ENCODE peak calls at places on chromosomes 3 and 15, in ten cellular contexts. One of them, this sample, is unnamed.
A peak's percentile ranks its signal among the peaks of the same experiment; 100 is the strongest.

GRCh38 chr15:63985221-63986184 is 60.8 kb downstream of the DAPK2 start:
- DNase-seq in transverse colon: no peak
- DNase-seq in sigmoid colon: peak; percentile 88
- DNase-seq in HepG2: no peak
- DNase-seq in A549: no peak
- DNase-seq in H1: no peak
- DNase-seq in stomach: peak; percentile 57
- DNase-seq in esophagus muscularis mucosa: no peak
- DNase-seq in ovary: peak; percentile 51
- DNase-seq in K562: no peak
- DNase-seq in this sample: no peak

GRCh38 chr3:87855626-87856025 is 203.2 kb downstream of the CGGBP1 start:
- DNase-seq in esophagus muscularis mucosa: no peak
- DNase-seq in H1: no peak
- DNase-seq in sigmoid colon: no peak
- DNase-seq in ovary: no peak
- DNase-seq in transverse colon: no peak
- DNase-seq in K562: peak; percentile 12
- DNase-seq in HepG2: no peak
- DNase-seq in stomach: no peak
- DNase-seq in A549: peak; percentile 25
- DNase-seq in this sample: no peak

GRCh38 chr3:50203113-50203852 is 1.8 kb upstream of the SLC38A3 start:
- DNase-seq in ovary: no peak
- DNase-seq in esophagus muscularis mucosa: no peak
- DNase-seq in stomach: no peak
- DNase-seq in HepG2: peak; percentile 70
- DNase-seq in sigmoid colon: no peak
- DNase-seq in H1: no peak
- DNase-seq in A549: no peak
- DNase-seq in K562: no peak
- DNase-seq in transverse colon: no peak
- DNase-seq in this sample: no peak

GRCh38 chr15:68298882-68299381 is 21.4 kb downstream of the FEM1B start:
- DNase-seq in sigmoid colon: no peak
- DNase-seq in esophagus muscularis mucosa: no peak
- DNase-seq in transverse colon: no peak
- DNase-seq in ovary: peak; percentile 21
- DNase-seq in H1: no peak
- DNase-seq in K562: no peak
- DNase-seq in HepG2: no peak
- DNase-seq in A549: no peak
- DNase-seq in stomach: no peak
- DNase-seq in this sample: no peak

GRCh38 chr15:74777769-74778598 is 3.9 kb upstream of the CSK start:
- DNase-seq in A549: no peak
- DNase-seq in esophagus muscularis mucosa: no peak
- DNase-seq in K562: no peak
- DNase-seq in stomach: no peak
- DNase-seq in ovary: no peak
- DNase-seq in transverse colon: no peak
- DNase-seq in HepG2: no peak
- DNase-seq in H1: no peak
- DNase-seq in sigmoid colon: no peak
- DNase-seq in this sample: no peak

GRCh38 chr3:143070977-143071551 is 48.5 kb upstream of the CHST2 start:
- DNase-seq in stomach: no peak
- DNase-seq in K562: no peak
- DNase-seq in sigmoid colon: no peak
- DNase-seq in ovary: no peak
- DNase-seq in A549: no peak
- DNase-seq in transverse colon: no peak
- DNase-seq in esophagus muscularis mucosa: no peak
- DNase-seq in H1: no peak
- DNase-seq in HepG2: peak; percentile 24
- DNase-seq in this sample: no peak

GRCh38 chr3:172675371-172676193 is 35.3 kb downstream of the NCEH1 start:
- DNase-seq in K562: peak; percentile 65
- DNase-seq in stomach: no peak
- DNase-seq in transverse colon: no peak
- DNase-seq in ovary: no peak
- DNase-seq in HepG2: peak; percentile 53
- DNase-seq in sigmoid colon: no peak
- DNase-seq in A549: no peak
- DNase-seq in esophagus muscularis mucosa: no peak
- DNase-seq in H1: no peak
- DNase-seq in this sample: no peak

GRCh38 chr3:52253314-52254260 is 8.0 kb downstream of the PPM1M start:
- DNase-seq in HepG2: no peak
- DNase-seq in stomach: peak; percentile 48
- DNase-seq in K562: no peak
- DNase-seq in H1: no peak
- DNase-seq in ovary: no peak
- DNase-seq in esophagus muscularis mucosa: no peak
- DNase-seq in transverse colon: peak; percentile 68
- DNase-seq in sigmoid colon: no peak
- DNase-seq in A549: no peak
- DNase-seq in this sample: no peak

GRCh38 chr15:79170256-79170664 is 79.7 kb upstream of the RASGRF1 start:
- DNase-seq in HepG2: no peak
- DNase-seq in esophagus muscularis mucosa: no peak
- DNase-seq in stomach: no peak
- DNase-seq in sigmoid colon: no peak
- DNase-seq in H1: no peak
- DNase-seq in A549: peak; percentile 51
- DNase-seq in ovary: no peak
- DNase-seq in transverse colon: no peak
- DNase-seq in K562: peak; percentile 26
- DNase-seq in this sample: no peak

GRCh38 chr3:65597952-65598413 is 440.7 kb downstream of the MAGI1 start:
- DNase-seq in ovary: no peak
- DNase-seq in esophagus muscularis mucosa: no peak
- DNase-seq in stomach: no peak
- DNase-seq in H1: peak; percentile 62
- DNase-seq in A549: no peak
- DNase-seq in HepG2: no peak
- DNase-seq in transverse colon: no peak
- DNase-seq in K562: peak; percentile 56
- DNase-seq in sigmoid colon: no peak
- DNase-seq in this sample: no peak

GRCh38 chr3:192916455-192917257 is 1.0 kb downstream of the MB21D2 start:
- DNase-seq in A549: peak; percentile 35
- DNase-seq in HepG2: peak; percentile 24
- DNase-seq in K562: no peak
- DNase-seq in H1: peak; percentile 74
- DNase-seq in sigmoid colon: peak; percentile 87
- DNase-seq in ovary: peak; percentile 61
- DNase-seq in transverse colon: peak; percentile 60
- DNase-seq in esophagus muscularis mucosa: peak; percentile 92
- DNase-seq in stomach: peak; percentile 63
- DNase-seq in this sample: peak; percentile 38
- TF ChIP-seq EP300 in A549: no peak
- TF ChIP-seq EP300 in HepG2: no peak
- TF ChIP-seq EP300 in K562: no peak
- TF ChIP-seq EP300 in H1: peak; percentile 33
- TF ChIP-seq EP300 in sigmoid colon: no peak
- TF ChIP-seq EP300 in ovary: no peak
- TF ChIP-seq EP300 in transverse colon: no peak
- TF ChIP-seq EP300 in esophagus muscularis mucosa: no peak
- TF ChIP-seq EP300 in stomach: no peak
- TF ChIP-seq EP300 in this sample: no peak

GRCh38 chr15:40133544-40133943 is 24.9 kb upstream of the BMF start:
- DNase-seq in sigmoid colon: no peak
- DNase-seq in stomach: no peak
- DNase-seq in K562: no peak
- DNase-seq in esophagus muscularis mucosa: no peak
- DNase-seq in H1: no peak
- DNase-seq in transverse colon: no peak
- DNase-seq in ovary: no peak
- DNase-seq in HepG2: no peak
- DNase-seq in A549: no peak
- DNase-seq in this sample: no peak

GRCh38 chr15:40128746-40129660 is 20.3 kb upstream of the BMF start:
- DNase-seq in ovary: no peak
- DNase-seq in A549: no peak
- DNase-seq in H1: no peak
- DNase-seq in transverse colon: no peak
- DNase-seq in HepG2: no peak
- DNase-seq in stomach: no peak
- DNase-seq in esophagus muscularis mucosa: no peak
- DNase-seq in K562: no peak
- DNase-seq in sigmoid colon: no peak
- DNase-seq in this sample: no peak

GRCh38 chr15:40130799-40131502 is 22.3 kb upstream of the BMF start:
- DNase-seq in K562: no peak
- DNase-seq in sigmoid colon: no peak
- DNase-seq in transverse colon: no peak
- DNase-seq in ovary: no peak
- DNase-seq in stomach: no peak
- DNase-seq in HepG2: no peak
- DNase-seq in H1: no peak
- DNase-seq in esophagus muscularis mucosa: no peak
- DNase-seq in A549: no peak
- DNase-seq in this sample: no peak

GRCh38 chr15:40125950-40126349 is 17.3 kb upstream of the BMF start:
- DNase-seq in ovary: no peak
- DNase-seq in A549: no peak
- DNase-seq in H1: no peak
- DNase-seq in HepG2: no peak
- DNase-seq in transverse colon: no peak
- DNase-seq in stomach: no peak
- DNase-seq in sigmoid colon: no peak
- DNase-seq in esophagus muscularis mucosa: no peak
- DNase-seq in K562: no peak
- DNase-seq in this sample: no peak

GRCh38 chr15:40130118-40130517 is 21.4 kb upstream of the BMF start:
- DNase-seq in sigmoid colon: no peak
- DNase-seq in ovary: no peak
- DNase-seq in transverse colon: no peak
- DNase-seq in stomach: no peak
- DNase-seq in H1: no peak
- DNase-seq in esophagus muscularis mucosa: no peak
- DNase-seq in K562: no peak
- DNase-seq in HepG2: no peak
- DNase-seq in A549: no peak
- DNase-seq in this sample: no peak
- TF ChIP-seq POLR2A in sigmoid colon: no peak
- TF ChIP-seq POLR2A in ovary: no peak
- TF ChIP-seq POLR2A in transverse colon: no peak
- TF ChIP-seq POLR2A in stomach: no peak
- TF ChIP-seq POLR2A in H1: no peak
- TF ChIP-seq POLR2A in esophagus muscularis mucosa: no peak
- TF ChIP-seq POLR2A in K562: no peak
- TF ChIP-seq POLR2A in HepG2: no peak
- TF ChIP-seq POLR2A in A549: no peak
- TF ChIP-seq POLR2A in this sample: no peak

GRCh38 chr15:81285461-81285860 is 38.5 kb downstream of the STARD5 start:
- DNase-seq in transverse colon: peak; percentile 2
- DNase-seq in A549: no peak
- DNase-seq in sigmoid colon: no peak
- DNase-seq in stomach: no peak
- DNase-seq in esophagus muscularis mucosa: no peak
- DNase-seq in H1: no peak
- DNase-seq in HepG2: no peak
- DNase-seq in ovary: no peak
- DNase-seq in K562: no peak
- DNase-seq in this sample: no peak

GRCh38 chr15:81284256-81285031 is 39.5 kb downstream of the STARD5 start:
- DNase-seq in ovary: no peak
- DNase-seq in transverse colon: peak; percentile 5
- DNase-seq in esophagus muscularis mucosa: no peak
- DNase-seq in K562: no peak
- DNase-seq in H1: no peak
- DNase-seq in sigmoid colon: no peak
- DNase-seq in stomach: no peak
- DNase-seq in HepG2: no peak
- DNase-seq in A549: no peak
- DNase-seq in this sample: no peak

GRCh38 chr15:81289910-81290309 is 34.0 kb downstream of the STARD5 start:
- DNase-seq in sigmoid colon: no peak
- DNase-seq in ovary: no peak
- DNase-seq in transverse colon: no peak
- DNase-seq in stomach: no peak
- DNase-seq in K562: no peak
- DNase-seq in A549: no peak
- DNase-seq in esophagus muscularis mucosa: no peak
- DNase-seq in HepG2: no peak
- DNase-seq in H1: no peak
- DNase-seq in this sample: no peak

GRCh38 chr15:81288616-81289015 is 35.3 kb downstream of the STARD5 start:
- DNase-seq in transverse colon: no peak
- DNase-seq in esophagus muscularis mucosa: no peak
- DNase-seq in HepG2: no peak
- DNase-seq in ovary: no peak
- DNase-seq in A549: no peak
- DNase-seq in stomach: no peak
- DNase-seq in H1: no peak
- DNase-seq in K562: no peak
- DNase-seq in sigmoid colon: no peak
- DNase-seq in this sample: no peak

DNA sequence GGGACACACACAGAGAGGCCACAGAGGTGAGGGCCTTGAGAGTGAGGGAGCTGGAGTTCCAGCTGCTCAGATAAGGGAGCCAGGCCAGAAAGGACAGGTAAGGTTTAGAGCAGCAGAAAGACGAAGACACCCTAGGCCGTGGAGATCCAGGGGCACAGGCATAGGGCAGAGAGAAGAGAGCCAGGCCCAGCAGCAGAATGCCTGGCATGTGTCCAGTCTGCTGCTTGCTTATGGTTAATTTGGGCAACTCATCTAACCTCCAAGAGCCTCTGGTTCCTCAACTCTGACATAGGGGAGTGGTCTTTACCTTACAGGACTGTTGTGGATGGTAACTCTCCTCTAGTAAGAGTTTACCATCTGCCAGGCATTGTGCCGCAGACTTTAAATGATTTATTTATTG is 35.9 kb downstream of the STARD5 start:
- DNase-seq in sigmoid colon: no peak
- DNase-seq in A549: no peak
- DNase-seq in K562: no peak
- DNase-seq in ovary: no peak
- DNase-seq in esophagus muscularis mucosa: no peak
- DNase-seq in H1: no peak
- DNase-seq in stomach: no peak
- DNase-seq in transverse colon: peak; percentile 3
- DNase-seq in HepG2: no peak
- DNase-seq in this sample: no peak
- H3K4me1 ChIP-seq in sigmoid colon: no peaks in the 10 kb centered on the region
- H3K4me1 ChIP-seq in A549: no peaks in the 10 kb centered on the region
- H3K4me1 ChIP-seq in K562: no peaks in the 10 kb centered on the region
- H3K4me1 ChIP-seq in ovary: no peaks in the 10 kb centered on the region
- H3K4me1 ChIP-seq in esophagus muscularis mucosa: no peaks in the 10 kb centered on the region
- H3K4me1 ChIP-seq in H1: no peaks in the 10 kb centered on the region
- H3K4me1 ChIP-seq in stomach: no peaks in the 10 kb centered on the region
- H3K4me1 ChIP-seq in transverse colon: no peaks in the 10 kb centered on the region
- H3K4me1 ChIP-seq in HepG2: no peaks in the 10 kb centered on the region
- H3K4me1 ChIP-seq in this sample: no peaks in the 10 kb centered on the region

DNA sequence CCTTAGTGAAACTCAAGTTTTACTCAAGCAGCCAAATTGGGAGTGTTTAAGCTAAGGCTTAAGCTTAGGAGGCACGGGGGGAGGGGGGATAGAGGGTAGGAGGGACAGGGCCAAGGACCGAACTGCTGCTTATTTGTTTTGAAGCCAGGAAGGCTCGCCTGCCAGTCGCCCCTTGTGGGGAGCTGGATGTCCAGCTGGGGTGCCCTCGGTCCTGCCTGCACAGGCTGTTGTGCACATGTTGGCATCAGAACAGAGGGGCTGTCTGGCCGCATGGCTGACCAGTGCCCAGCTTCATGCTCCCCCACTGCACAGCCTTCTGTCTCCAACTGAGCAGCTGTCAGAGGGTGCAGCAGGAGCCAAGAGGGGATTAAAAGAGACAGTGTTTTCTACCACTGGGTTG is 53.4 kb downstream of the BOC start:
- DNase-seq in ovary: no peak
- DNase-seq in A549: no peak
- DNase-seq in transverse colon: no peak
- DNase-seq in HepG2: no peak
- DNase-seq in K562: no peak
- DNase-seq in stomach: no peak
- DNase-seq in H1: no peak
- DNase-seq in esophagus muscularis mucosa: no peak
- DNase-seq in sigmoid colon: peak; percentile 64
- DNase-seq in this sample: no peak
- TF ChIP-seq EP300 in ovary: no peak
- TF ChIP-seq EP300 in A549: no peak
- TF ChIP-seq EP300 in transverse colon: no peak
- TF ChIP-seq EP300 in HepG2: no peak
- TF ChIP-seq EP300 in K562: no peak
- TF ChIP-seq EP300 in stomach: no peak
- TF ChIP-seq EP300 in H1: no peak
- TF ChIP-seq EP300 in esophagus muscularis mucosa: no peak
- TF ChIP-seq EP300 in sigmoid colon: no peak
- TF ChIP-seq EP300 in this sample: no peak